ENCODE peak calls at places on chromosomes 13 and 19, in six cellular contexts. Z is uterus, K is GM23248, M is K562, Y is upper lobe of right lung, N is PC-9. G is an unnamed sample.
A peak's percentile ranks its signal among the peaks of the same experiment; 100 is the strongest.

GRCh38 chr13:94312511-94313191 is 166.8 kb downstream of the DCT start:
- DNase-seq in Z (no peak), K (no peak), M (no peak), Y (no peak), N (no peak), G (no peak)

GRCh38 chr19:49923055-49924003 is 5.7 kb upstream of the ATF5 start:
- DNase-seq in Z (no peak), K (no peak), M (no peak), Y (no peak), N (no peak), G (no peak)

GRCh38 chr19:35736913-35737886 is 5.1 kb downstream of the IGFLR1 start:
- DNase-seq in Z (no peak), K (peak; percentile 43), M (no peak), Y (no peak), N (no peak), G (no peak)

GRCh38 chr13:26459276-26460131 is 98.0 kb upstream of the WASF3 start:
- DNase-seq in Z (no peak), K (peak; percentile 49), M (no peak), Y (no peak), N (peak; percentile 52), G (no peak)

GRCh38 chr19:23904406-23904805 is 10.3 kb upstream of the ZNF726 start:
- DNase-seq in Z (no peak), K (no peak), M (no peak), Y (no peak), N (no peak), G (no peak)

GRCh38 chr13:71674776-71675352 is 192.1 kb downstream of the DACH1 start:
- DNase-seq in Z (no peak), K (no peak), M (peak; percentile 3), Y (no peak), N (no peak), G (no peak)

GRCh38 chr19:48508729-48509310 is 2.8 kb downstream of the LMTK3 start:
- DNase-seq in Z (no peak), K (no peak), M (no peak), Y (no peak), N (no peak), G (no peak)

GRCh38 chr13:76812971-76813691 is 73.1 kb downstream of the KCTD12 start:
- DNase-seq in Z (peak; percentile 65), K (peak; percentile 51), M (no peak), Y (no peak), N (no peak), G (no peak)

GRCh38 chr19:21848706-21849105 is 12.7 kb upstream of the ZNF43 start:
- DNase-seq in Z (no peak), K (no peak), M (no peak), Y (no peak), N (peak; percentile 74), G (no peak)

GRCh38 chr19:48637948-48638830 is 1.0 kb upstream of the DBP start:
- DNase-seq in Z (peak; percentile 92), K (peak; percentile 94), M (peak; percentile 77), Y (peak; percentile 89), N (peak; percentile 94), G (peak; percentile 96)

GRCh38 chr13:46893820-46894533 is 2.9 kb downstream of the HTR2A start:
- DNase-seq in Z (peak; percentile 62), K (peak; percentile 80), M (peak; percentile 82), Y (peak; percentile 90), N (no peak), G (peak; percentile 73)

GRCh38 chr19:10118960-10119359 is 739 bp downstream of the EIF3G start:
- DNase-seq in Z (no peak), K (peak; percentile 69), M (no peak), Y (no peak), N (peak; percentile 58), G (no peak)

GRCh38 chr13:31965361-31966066 is 66.1 kb upstream of the FRY start:
- DNase-seq in Z (no peak), K (peak; percentile 60), M (no peak), Y (no peak), N (peak; percentile 52), G (no peak)

GRCh38 chr13:46296920-46297319 is 85.2 kb downstream of the LRRC63 start:
- DNase-seq in Z (no peak), K (peak; percentile 92), M (no peak), Y (no peak), N (no peak), G (no peak)

GRCh38 chr19:54248016-54248601 is 5.5 kb upstream of the LILRA6 start:
- DNase-seq in Z (no peak), K (peak; percentile 37), M (no peak), Y (no peak), N (no peak), G (no peak)

GRCh38 chr19:15372470-15372869 is 7.1 kb downstream of the AKAP8 start:
- DNase-seq in Z (no peak), K (no peak), M (no peak), Y (no peak), N (no peak), G (no peak)

GRCh38 chr19:21587117-21587461 is 81.7 kb downstream of the ZNF429 start:
- DNase-seq in Z (no peak), K (no peak), M (no peak), Y (no peak), N (no peak), G (no peak)

GRCh38 chr13:26749905-26750304 is 10.7 kb downstream of the GPR12 start:
- DNase-seq in Z (no peak), K (no peak), M (no peak), Y (no peak), N (no peak), G (no peak)

GRCh38 chr13:94195715-94196114 is 283.8 kb downstream of the DCT start:
- DNase-seq in Z (no peak), K (peak; percentile 88), M (no peak), Y (no peak), N (no peak), G (no peak)

GRCh38 chr13:100349594-100349993 is 239.0 kb downstream of the GGACT start:
- DNase-seq in Z (no peak), K (no peak), M (no peak), Y (no peak), N (no peak), G (no peak)

GRCh38 chr13:50370303-50370950 is 355.2 kb downstream of the KCNRG start:
- DNase-seq in Z (no peak), K (no peak), M (no peak), Y (no peak), N (no peak), G (no peak)

GRCh38 chr13:82480415-82480814 is 1401.9 kb downstream of the SLITRK1 start:
- DNase-seq in Z (no peak), K (peak; percentile 4), M (no peak), Y (no peak), N (no peak), G (no peak)

GRCh38 chr19:56071151-56071550 is 49.9 kb downstream of the ZNF787 start:
- DNase-seq in Z (no peak), K (peak; percentile 12), M (peak; percentile 39), Y (no peak), N (no peak), G (no peak)

GRCh38 chr13:98771838-98772611 is 19.6 kb upstream of the SLC15A1 start:
- DNase-seq in Z (no peak), K (no peak), M (no peak), Y (no peak), N (no peak), G (peak; percentile 32)

GRCh38 chr19:52086481-52086880 is 9.1 kb downstream of the ZNF841 start:
- DNase-seq in Z (no peak), K (peak; percentile 74), M (no peak), Y (no peak), N (no peak), G (no peak)

GRCh38 chr19:16604615-16605014 is 23.4 kb downstream of the MED26 start:
- DNase-seq in Z (no peak), K (no peak), M (no peak), Y (no peak), N (no peak), G (no peak)
- H3K4me1 ChIP-seq in Z (peaks cover 13% of the 10 kb centered on the region), K (peaks cover 24% of the 10 kb centered on the region), M (peaks cover 4% of the 10 kb centered on the region), Y (peaks cover 32% of the 10 kb centered on the region), N (no peaks in the 10 kb centered on the region), G (no peaks in the 10 kb centered on the region)

DNA sequence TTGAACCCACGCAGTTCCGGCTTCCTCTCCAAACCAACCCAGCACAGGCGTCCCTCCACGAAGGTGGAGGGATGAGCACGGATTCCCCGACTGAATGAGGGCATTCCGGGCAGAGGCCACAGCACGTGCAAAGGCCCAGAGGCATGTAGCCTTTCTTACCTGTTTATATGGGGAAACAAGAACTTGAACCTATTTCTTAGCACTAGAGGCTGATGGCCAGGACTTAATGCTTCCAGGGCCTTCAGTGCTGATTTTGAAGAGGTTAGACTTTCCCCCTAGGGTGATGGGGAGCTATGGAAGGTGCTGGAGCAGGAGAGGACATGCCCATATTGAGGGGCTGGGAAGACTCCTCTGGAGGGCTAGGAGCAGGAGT is 2.0 kb downstream of the MAST3 start:
- DNase-seq in Z (no peak), K (no peak), M (no peak), Y (no peak), N (peak; percentile 32), G (no peak)
- H3K4me1 ChIP-seq in Z (peaks cover 2% of the 10 kb centered on the region), K (peaks cover 5% of the 10 kb centered on the region), M (peaks cover 14% of the 10 kb centered on the region), Y (peaks cover 26% of the 10 kb centered on the region), N (peaks cover 11% of the 10 kb centered on the region), G (peaks cover 5% of the 10 kb centered on the region)

GRCh38 chr19:14115761-14116160 is 1.8 kb downstream of the PRKACA start:
- DNase-seq in Z (no peak), K (no peak), M (no peak), Y (no peak), N (no peak), G (no peak)
- H3K4me1 ChIP-seq in Z (peaks cover 39% of the 10 kb centered on the region), K (peaks cover 40% of the 10 kb centered on the region), M (peaks cover 47% of the 10 kb centered on the region), Y (peaks cover 60% of the 10 kb centered on the region), N (peaks cover 21% of the 10 kb centered on the region), G (peaks cover 13% of the 10 kb centered on the region)

GRCh38 chr13:34465423-34465922 is 476.6 kb upstream of the NBEA start:
- DNase-seq in Z (no peak), K (no peak), M (no peak), Y (no peak), N (no peak), G (no peak)
- H3K4me1 ChIP-seq in Z (peaks cover 4% of the 10 kb centered on the region), K (peaks cover 12% of the 10 kb centered on the region), M (no peaks in the 10 kb centered on the region), Y (peaks cover 4% of the 10 kb centered on the region), N (peaks cover 56% of the 10 kb centered on the region), G (no peaks in the 10 kb centered on the region)

GRCh38 chr13:23750383-23751121 is 138.6 kb downstream of the MIPEP start:
- DNase-seq in Z (no peak), K (no peak), M (no peak), Y (no peak), N (no peak), G (no peak)

GRCh38 chr13:23751195-23751594 is 138.0 kb downstream of the MIPEP start:
- DNase-seq in Z (no peak), K (no peak), M (no peak), Y (no peak), N (no peak), G (peak; percentile 29)

GRCh38 chr13:23748109-23748508 is 141.1 kb downstream of the MIPEP start:
- DNase-seq in Z (no peak), K (no peak), M (no peak), Y (no peak), N (no peak), G (no peak)

GRCh38 chr13:23749288-23749880 is 139.8 kb downstream of the MIPEP start:
- DNase-seq in Z (no peak), K (no peak), M (no peak), Y (no peak), N (no peak), G (no peak)

DNA sequence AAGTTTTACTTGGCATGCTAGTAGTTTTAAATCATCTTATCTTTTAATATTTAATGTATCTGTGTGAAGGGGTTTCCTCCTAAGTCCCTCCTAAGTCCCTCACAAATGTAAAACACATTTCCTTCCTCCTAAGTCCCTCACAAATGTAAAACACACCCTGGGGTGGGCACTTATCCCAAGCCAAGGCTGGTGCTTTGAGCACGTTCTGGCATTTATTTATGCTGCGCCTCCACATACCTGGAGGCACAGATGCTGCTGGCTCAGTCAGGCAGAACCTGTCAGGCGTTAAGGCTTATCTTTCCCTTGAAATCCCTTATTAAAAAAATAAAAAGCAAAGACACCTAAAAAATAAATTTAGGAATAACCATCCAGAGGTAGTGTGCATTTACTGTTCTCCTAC is 140.6 kb downstream of the MIPEP start:
- DNase-seq in Z (no peak), K (no peak), M (no peak), Y (no peak), N (no peak), G (no peak)
- H3K4me1 ChIP-seq in Z (no peaks in the 10 kb centered on the region), K (peaks cover 12% of the 10 kb centered on the region), M (no peaks in the 10 kb centered on the region), Y (peaks cover 15% of the 10 kb centered on the region), N (no peaks in the 10 kb centered on the region), G (peaks cover 74% of the 10 kb centered on the region)